ENCODE peak calls at places on chromosomes 3 and 15, in five cellular contexts. I is DMS153, N is SJCRH30, R is endothelial cell, H is mammary epithelial cell. C is an unnamed sample.

GRCh38 chr15:39431371-39431770 is 149.5 kb upstream of the THBS1 start:
- DNase-seq in I (no peak), N (no peak), R (no peak), H (no peak), C (no peak)

GRCh38 chr15:93321881-93322282 is 232.9 kb upstream of the RGMA start:
- DNase-seq in I (no peak), N (peak), R (no peak), H (peak), C (no peak)

GRCh38 chr3:10137178-10137577 is 4.4 kb upstream of the VHL start:
- DNase-seq in I (no peak), N (no peak), R (no peak), H (peak), C (no peak)

GRCh38 chr3:139762307-139762706 is 84.5 kb upstream of the NMNAT3 start:
- DNase-seq in I (no peak), N (no peak), R (no peak), H (no peak), C (no peak)

GRCh38 chr3:88219138-88219792 is 69.5 kb downstream of the C3orf38 start:
- DNase-seq in I (peak), N (peak), R (peak), H (peak), C (no peak)

GRCh38 chr3:95460274-95460673 is 1354.1 kb upstream of the EPHA6 start:
- DNase-seq in I (no peak), N (no peak), R (no peak), H (no peak), C (no peak)

GRCh38 chr3:128492353-128493220 is at the start of gene GATA2:
- DNase-seq in I (no peak), N (no peak), R (peak), H (no peak), C (no peak)

GRCh38 chr3:169841171-169841570 is 28.5 kb upstream of the LRRC34 start:
- DNase-seq in I (no peak), N (peak), R (no peak), H (no peak), C (no peak)

GRCh38 chr3:156680243-156680930 is 6.0 kb downstream of the TIPARP start:
- DNase-seq in I (no peak), N (no peak), R (no peak), H (no peak), C (no peak)

GRCh38 chr3:26712211-26713026 is 89.8 kb downstream of the LRRC3B start:
- DNase-seq in I (no peak), N (peak), R (peak), H (peak), C (no peak)

GRCh38 chr3:139772539-139773500 is 95.0 kb upstream of the NMNAT3 start:
- DNase-seq in I (no peak), N (peak), R (no peak), H (peak), C (no peak)

GRCh38 chr3:156233875-156234274 is 113.5 kb downstream of the KCNAB1 start:
- DNase-seq in I (no peak), N (no peak), R (no peak), H (peak), C (no peak)

GRCh38 chr3:9293066-9293465 is 43.6 kb upstream of the SRGAP3 start:
- DNase-seq in I (no peak), N (no peak), R (no peak), H (peak), C (no peak)

GRCh38 chr15:63050737-63051700 is 8.5 kb downstream of the TPM1 start:
- DNase-seq in I (peak), N (peak), R (no peak), H (no peak), C (no peak)

GRCh38 chr3:9074079-9074478 is 110.8 kb upstream of the RAD18 start:
- DNase-seq in I (no peak), N (no peak), R (no peak), H (no peak), C (no peak)

GRCh38 chr3:51610708-51611107 is 60.3 kb upstream of the TEX264 start:
- DNase-seq in I (no peak), N (no peak), R (no peak), H (no peak), C (no peak)

GRCh38 chr3:153927107-153927506 is 194.1 kb upstream of the ARHGEF26 start:
- DNase-seq in I (no peak), N (peak), R (no peak), H (peak), C (no peak)

GRCh38 chr3:60707452-60708020 is 543.7 kb downstream of the FHIT start:
- DNase-seq in I (no peak), N (no peak), R (no peak), H (no peak), C (no peak)

GRCh38 chr15:62883938-62884479 is 158.5 kb upstream of the TPM1 start:
- DNase-seq in I (no peak), N (no peak), R (no peak), H (no peak), C (no peak)

GRCh38 chr3:69014022-69014580 is 617 bp upstream of the EOGT start:
- DNase-seq in I (no peak), N (no peak), R (no peak), H (no peak), C (no peak)

GRCh38 chr3:150293401-150294001 is 114.6 kb upstream of the TSC22D2 start:
- DNase-seq in I (no peak), N (no peak), R (no peak), H (no peak), C (no peak)

GRCh38 chr15:66169625-66170024 is 83.9 kb downstream of the MEGF11 start:
- DNase-seq in I (no peak), N (no peak), R (no peak), H (no peak), C (no peak)

GRCh38 chr3:178137206-178137605 is 399.0 kb upstream of the KCNMB2 start:
- DNase-seq in I (no peak), N (no peak), R (no peak), H (no peak), C (no peak)

GRCh38 chr15:41832875-41833274 is 5.0 kb downstream of the JMJD7 start:
- DNase-seq in I (peak), N (no peak), R (no peak), H (peak), C (no peak)

GRCh38 chr3:120441776-120442175 is 9.0 kb downstream of the FSTL1 start:
- DNase-seq in I (peak), N (no peak), R (no peak), H (no peak), C (no peak)

C was measured in frontal cortex.